ENCODE peak calls at places on chromosomes 5 and 9, in seven cellular contexts. N, R, E, B, D, F and T are unnamed samples.

GRCh38 chr5:149114403-149115312 is 26.6 kb upstream of the ABLIM3 start:
- DNase-seq in N (peak), R (no peak), E (peak), B (peak), D (peak), F (peak), T (peak)

GRCh38 chr5:174910245-174910737 is 185.9 kb downstream of the MSX2 start:
- DNase-seq in N (peak), R (no peak), E (peak), B (peak), D (peak), F (peak), T (peak)

GRCh38 chr9:132752877-132753592 is 82.8 kb downstream of the GTF3C4 start:
- DNase-seq in N (no peak), R (no peak), E (no peak), B (no peak), D (peak), F (no peak), T (no peak)

GRCh38 chr9:96071245-96072124 is 196.0 kb downstream of the ERCC6L2 start:
- DNase-seq in N (peak), R (no peak), E (peak), B (peak), D (peak), F (no peak), T (no peak)

GRCh38 chr9:83981126-83981871 is 694 bp downstream of the RMI1 start:
- DNase-seq in N (peak), R (no peak), E (peak), B (peak), D (peak), F (no peak), T (no peak)

GRCh38 chr5:57317341-57317740 is 143.5 kb downstream of the GPBP1 start:
- DNase-seq in N (no peak), R (no peak), E (no peak), B (no peak), D (no peak), F (no peak), T (no peak)

GRCh38 chr5:142295084-142295758 is 29.6 kb downstream of the SPRY4 start:
- DNase-seq in N (no peak), R (no peak), E (no peak), B (peak), D (no peak), F (no peak), T (no peak)

GRCh38 chr9:4464911-4465513 is 25.3 kb upstream of the SLC1A1 start:
- DNase-seq in N (no peak), R (no peak), E (no peak), B (no peak), D (no peak), F (peak), T (peak)

GRCh38 chr5:179288809-179289185 is 56.5 kb downstream of the ADAMTS2 start:
- DNase-seq in N (no peak), R (no peak), E (no peak), B (no peak), D (no peak), F (no peak), T (no peak)

GRCh38 chr9:121277518-121278275 is 9.7 kb downstream of the GSN start:
- DNase-seq in N (no peak), R (no peak), E (no peak), B (peak), D (no peak), F (no peak), T (no peak)

GRCh38 chr5:81785311-81785710 is 34.4 kb upstream of the SSBP2 start:
- DNase-seq in N (no peak), R (no peak), E (no peak), B (no peak), D (no peak), F (no peak), T (no peak)
- TF ChIP-seq CTCF in N (no peak), R (no peak), E (no peak), B (no peak), D (no peak), F (no peak), T (no peak)

DNA sequence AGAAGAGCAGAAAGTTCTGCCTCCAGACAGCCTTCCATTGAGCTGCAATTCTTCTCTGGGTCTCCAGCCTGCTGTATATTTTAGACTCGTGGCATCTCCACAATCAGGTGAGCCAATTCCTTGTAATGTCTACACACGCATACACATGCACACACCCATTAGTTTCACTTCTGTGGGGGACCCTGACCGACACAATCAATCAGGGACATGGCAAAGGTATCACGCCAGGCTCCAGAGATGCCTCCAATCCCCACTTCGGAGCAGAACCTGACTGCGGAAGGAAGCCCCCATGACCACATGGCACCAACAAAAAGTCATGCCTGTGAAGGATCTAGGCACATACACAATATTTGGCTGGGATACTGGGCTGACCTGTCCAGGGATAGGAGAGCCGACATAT is 21.4 kb downstream of the SEMA4D start:
- DNase-seq in N (no peak), R (no peak), E (no peak), B (no peak), D (no peak), F (no peak), T (no peak)
- H3K4me3 ChIP-seq in N (no peak), R (no peak), E (no peak), B (no peak), D (no peak), F (no peak), T (no peak)

GRCh38 chr9:71783120-71783523 is 14.8 kb upstream of the CEMIP2 start:
- DNase-seq in N (peak), R (no peak), E (peak), B (no peak), D (no peak), F (peak), T (no peak)
- TF ChIP-seq CTCF in N (no peak), R (no peak), E (no peak), B (no peak), D (no peak), F (peak), T (no peak)

GRCh38 chr5:6000867-6001266 is 377.5 kb downstream of the MED10 start:
- DNase-seq in N (no peak), R (no peak), E (no peak), B (no peak), D (peak), F (no peak), T (no peak)
- H3K4me3 ChIP-seq in N (no peak), R (no peak), E (no peak), B (no peak), D (no peak), F (no peak), T (no peak)

GRCh38 chr5:170327168-170327567 is 29.6 kb upstream of the LCP2 start:
- DNase-seq in N (no peak), R (no peak), E (no peak), B (no peak), D (no peak), F (no peak), T (no peak)
- TF ChIP-seq CTCF in N (no peak), R (no peak), E (no peak), B (no peak), D (no peak), F (no peak), T (no peak)

GRCh38 chr5:32506809-32507208 is 62.3 kb upstream of the ZFR start:
- DNase-seq in N (peak), R (no peak), E (no peak), B (peak), D (no peak), F (no peak), T (no peak)

GRCh38 chr5:32503261-32503660 is 58.7 kb upstream of the ZFR start:
- DNase-seq in N (no peak), R (no peak), E (no peak), B (no peak), D (peak), F (no peak), T (no peak)

GRCh38 chr5:32506251-32506661 is 61.7 kb upstream of the ZFR start:
- DNase-seq in N (peak), R (no peak), E (no peak), B (peak), D (no peak), F (no peak), T (no peak)

GRCh38 chr5:32505718-32506117 is 61.2 kb upstream of the ZFR start:
- DNase-seq in N (peak), R (no peak), E (no peak), B (no peak), D (peak), F (no peak), T (no peak)

GRCh38 chr5:32504923-32505596 is 60.5 kb upstream of the ZFR start:
- DNase-seq in N (peak), R (no peak), E (no peak), B (peak), D (peak), F (no peak), T (no peak)
- H3K4me3 ChIP-seq in N (no peak), R (no peak), E (no peak), B (no peak), D (peak), F (no peak), T (no peak)